ENCODE peak calls at places on chromosomes 16 and 17, in nine cellular contexts. Z is GM10248, O is Calu3, D is neural progenitor cell, T is body of pancreas, R is bronchial epithelial cell, F is left ventricle myocardium inferior, W is A549, I is AG09319. V is an unnamed sample.

GRCh38 chr16:49356728-49357488 is 16.7 kb upstream of the C16orf78 start:
- DNase-seq in O (no peak), Z (no peak), W (no peak), D (no peak), T (no peak), I (no peak), F (no peak), R (no peak), V (peak)

GRCh38 chr17:76865174-76865573 is 3.0 kb upstream of the MGAT5B start:
- DNase-seq in W (no peak), Z (no peak), I (no peak), F (no peak), T (no peak), D (no peak), R (no peak), O (no peak), V (no peak)

GRCh38 chr16:58510776-58511628 is 4.3 kb upstream of the SETD6 start:
- DNase-seq in F (no peak), R (no peak), O (no peak), W (no peak), Z (no peak), I (no peak), T (no peak), D (no peak), V (no peak)

GRCh38 chr17:39617446-39618251 is 9.1 kb upstream of the PPP1R1B start:
- DNase-seq in D (peak), R (peak), F (peak), Z (no peak), W (peak), O (peak), I (peak), T (peak), V (no peak)

GRCh38 chr17:38464251-38464722 is 36.0 kb downstream of the ARHGAP23 start:
- DNase-seq in F (peak), Z (peak), R (no peak), D (no peak), O (no peak), W (peak), I (no peak), T (no peak), V (peak)

GRCh38 chr16:10501016-10501607 is 79.3 kb downstream of the EMP2 start:
- DNase-seq in I (no peak), W (no peak), R (no peak), F (no peak), T (no peak), Z (no peak), D (no peak), O (no peak), V (no peak)

GRCh38 chr17:80529104-80529903 is 15.3 kb upstream of the RPTOR start:
- DNase-seq in D (no peak), F (no peak), Z (no peak), I (no peak), O (no peak), T (no peak), W (no peak), R (no peak), V (no peak)

GRCh38 chr16:73025111-73025505 is 22.8 kb downstream of the ZFHX3 start:
- DNase-seq in I (no peak), Z (no peak), O (no peak), R (no peak), T (no peak), W (no peak), F (peak), D (no peak), V (no peak)

GRCh38 chr17:12222392-12222791 is 201.7 kb downstream of the MAP2K4 start:
- DNase-seq in T (no peak), F (no peak), R (no peak), O (no peak), I (no peak), D (no peak), Z (no peak), W (no peak), V (no peak)

GRCh38 chr17:21357696-21358095 is 18.5 kb upstream of the KCNJ12 start:
- DNase-seq in O (no peak), I (no peak), W (no peak), T (no peak), F (no peak), D (no peak), R (no peak), Z (no peak), V (peak)

GRCh38 chr17:4610656-4611055 is 26.3 kb downstream of the SMTNL2 start:
- DNase-seq in D (no peak), O (no peak), R (no peak), Z (no peak), T (no peak), I (no peak), W (no peak), F (no peak), V (no peak)

GRCh38 chr17:65762973-65763372 is 201.5 kb upstream of the AXIN2 start:
- DNase-seq in D (no peak), Z (no peak), T (no peak), W (no peak), I (no peak), R (no peak), O (no peak), F (no peak), V (no peak)

GRCh38 chr17:58513913-58514794 is at the start of gene MTMR4:
- DNase-seq in F (peak), Z (peak), D (peak), I (no peak), O (peak), T (peak), R (peak), W (peak), V (peak)

GRCh38 chr17:57834146-57834741 is 15.6 kb downstream of the MRPS23 start:
- DNase-seq in R (peak), Z (no peak), I (no peak), D (peak), W (no peak), F (peak), T (peak), O (no peak), V (no peak)

GRCh38 chr16:52799149-52799548 is 252.2 kb upstream of the TOX3 start:
- DNase-seq in D (no peak), I (no peak), R (no peak), T (no peak), W (no peak), Z (no peak), O (no peak), F (no peak), V (no peak)

GRCh38 chr17:77958716-77959215 is 263 bp downstream of the TNRC6C start:
- DNase-seq in O (no peak), F (no peak), I (no peak), Z (no peak), R (no peak), W (no peak), D (no peak), T (peak), V (peak)

GRCh38 chr17:77959216-77959925 is 868 bp downstream of the TNRC6C start:
- DNase-seq in F (no peak), I (no peak), O (peak), D (peak), R (peak), T (peak), Z (peak), W (no peak), V (peak)

GRCh38 chr17:77957215-77957868 is 1.2 kb upstream of the TNRC6C start:
- DNase-seq in I (no peak), W (peak), T (no peak), D (peak), F (no peak), O (no peak), Z (peak), R (no peak), V (no peak)

GRCh38 chr17:77959926-77960521 is 1.5 kb downstream of the TNRC6C start:
- DNase-seq in T (no peak), Z (no peak), I (no peak), R (no peak), O (no peak), F (no peak), W (no peak), D (peak), V (no peak)

DNA sequence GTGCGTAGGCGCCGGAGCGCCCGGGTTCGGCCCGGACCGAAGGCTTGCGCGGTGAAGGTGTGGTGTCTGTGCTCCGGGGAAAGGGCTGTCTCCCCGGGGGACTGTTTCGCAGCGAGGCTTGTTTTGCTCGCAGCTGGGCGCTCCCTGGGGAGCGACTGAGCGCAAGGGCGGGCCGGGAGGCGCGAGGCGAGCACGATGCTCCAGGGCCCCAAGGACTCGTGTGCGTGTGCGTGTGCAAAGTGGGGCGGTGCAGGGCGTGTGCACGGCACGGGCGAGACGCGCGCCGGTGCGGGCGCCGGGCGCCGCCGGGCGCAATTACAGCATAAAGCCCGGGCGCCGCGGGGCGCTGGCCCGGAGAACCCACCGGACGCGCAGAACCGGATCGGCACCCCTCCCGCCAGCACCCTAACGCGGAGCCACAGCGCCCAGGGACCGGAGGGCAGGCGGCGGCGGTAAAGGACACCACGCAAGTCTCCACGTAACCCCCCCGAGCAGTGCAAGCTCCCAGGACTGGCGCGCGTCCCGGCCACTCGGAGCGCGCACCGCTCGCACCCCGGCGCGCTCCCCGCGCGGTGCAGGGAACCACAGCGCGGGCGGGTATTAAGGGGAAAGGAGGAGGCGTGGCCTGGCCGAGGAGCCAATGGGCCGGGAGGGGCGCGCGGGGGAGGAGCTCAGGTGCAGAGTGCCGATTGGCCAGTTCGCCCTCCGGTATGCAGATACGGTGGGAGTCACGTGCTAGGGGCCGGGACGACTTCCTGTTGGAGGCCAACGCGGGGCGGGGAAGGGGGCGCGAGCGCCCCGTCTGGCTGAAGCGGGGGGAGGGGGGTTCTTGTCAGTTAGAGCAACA is at the start of gene TNRC6C:
- DNase-seq in O (peak), W (peak), R (peak), T (peak), D (peak), I (peak), F (peak), Z (peak), V (peak)
- TF ChIP-seq CTCF in O (no peak), W (peak), R (no peak), T (peak), D (peak), I (no peak), F (peak), Z (no peak), V (peak)

DNA sequence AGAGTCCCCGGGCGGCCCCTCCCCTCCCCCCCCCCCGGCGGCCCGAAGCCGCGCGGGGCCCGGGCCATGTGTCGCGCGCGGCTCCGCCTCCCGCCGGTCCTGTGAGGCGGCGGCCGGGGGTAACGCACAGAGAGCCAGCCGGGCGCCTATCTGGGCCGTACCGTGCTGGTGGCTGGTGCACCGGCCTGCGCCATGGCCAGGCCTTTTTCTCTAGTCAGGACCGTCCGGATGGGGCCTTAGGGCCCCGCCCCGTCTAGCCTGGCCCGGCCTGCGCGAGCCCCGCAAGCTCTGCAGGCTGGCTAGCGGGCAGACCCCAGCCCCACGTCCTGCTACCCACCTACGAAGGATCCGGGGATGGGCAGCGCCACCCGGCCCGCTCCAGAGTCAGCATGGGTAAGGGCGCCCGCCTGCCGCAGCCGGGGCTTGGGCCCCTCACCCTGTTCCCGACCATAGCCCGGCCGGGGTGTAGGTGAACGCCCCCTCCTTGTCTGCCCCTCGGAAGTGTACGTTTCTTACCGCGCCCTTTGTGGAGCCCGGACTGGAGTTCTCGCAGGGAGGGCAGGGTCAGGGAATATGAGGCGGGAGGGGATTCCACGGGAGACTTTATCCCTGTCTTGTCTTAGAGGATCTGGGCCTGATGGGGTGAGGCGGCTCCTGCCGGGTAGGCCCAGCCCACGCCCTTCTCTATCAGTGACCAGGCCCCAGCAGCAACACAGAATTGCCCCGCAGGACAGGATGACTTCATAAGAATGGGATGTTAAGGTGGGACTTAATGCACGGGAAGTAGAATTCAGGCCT is at the start of gene CENPT:
- DNase-seq in I (no peak), D (peak), Z (peak), F (peak), O (peak), T (peak), R (peak), W (peak), V (peak)
- TF ChIP-seq CTCF in I (no peak), D (no peak), Z (no peak), F (no peak), O (no peak), T (no peak), R (no peak), W (no peak), V (no peak)

GRCh38 chr17:6547336-6547735 is 9.0 kb downstream of the PITPNM3 start:
- DNase-seq in Z (no peak), I (no peak), D (no peak), T (no peak), R (no peak), W (no peak), F (no peak), O (no peak), V (no peak)
- TF ChIP-seq CTCF in Z (no peak), I (no peak), D (no peak), T (no peak), R (no peak), W (no peak), F (no peak), O (no peak), V (no peak)

GRCh38 chr16:30358990-30359870 is 4.1 kb upstream of the CD2BP2 start:
- DNase-seq in R (no peak), T (no peak), I (no peak), W (no peak), F (no peak), D (no peak), O (no peak), Z (no peak), V (no peak)
- TF ChIP-seq CTCF in R (no peak), T (no peak), I (no peak), W (no peak), F (no peak), D (no peak), O (no peak), Z (no peak), V (no peak)

DNA sequence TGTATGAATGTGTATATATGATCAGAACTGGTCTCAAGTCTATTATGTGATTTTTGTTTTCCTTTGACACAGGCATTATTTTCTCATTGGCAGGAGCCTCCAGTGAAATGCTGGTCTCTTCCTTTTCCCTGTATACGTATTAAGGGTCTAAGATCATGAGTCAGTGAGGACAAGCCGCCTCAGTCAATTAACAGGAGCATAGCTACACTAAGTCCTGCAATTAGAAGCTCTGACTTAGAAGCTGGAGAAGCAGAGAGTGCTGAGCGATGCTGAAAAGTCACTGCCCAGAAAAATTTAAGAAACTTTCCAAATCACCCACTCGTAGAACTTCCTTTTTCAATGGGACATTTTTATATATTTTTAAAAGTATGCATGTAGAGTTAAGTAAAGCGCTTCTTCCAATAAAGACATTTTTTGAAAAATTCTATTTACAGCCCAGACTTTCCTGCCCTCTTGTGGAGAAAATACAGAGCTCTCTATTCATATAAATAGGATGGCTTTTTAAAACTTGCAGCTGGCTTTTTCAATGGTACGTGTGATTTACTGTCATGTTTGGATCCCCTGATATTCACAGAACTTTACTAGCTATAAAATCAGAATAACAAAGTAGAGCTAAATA is 70.1 kb upstream of the PSMD7 start:
- DNase-seq in D (peak), W (peak), R (no peak), T (no peak), I (no peak), Z (no peak), F (no peak), O (no peak), V (no peak)
- TF ChIP-seq CTCF in D (peak), W (peak), R (peak), T (peak), I (peak), Z (peak), F (peak), O (no peak), V (peak)

GRCh38 chr16:77037696-77038347 is 153.2 kb upstream of the MON1B start:
- DNase-seq in F (no peak), R (no peak), O (no peak), T (no peak), W (no peak), D (no peak), I (no peak), Z (no peak), V (no peak)

GRCh38 chr16:77041468-77041867 is 149.5 kb upstream of the MON1B start:
- DNase-seq in R (no peak), W (no peak), T (no peak), D (no peak), F (no peak), O (no peak), Z (no peak), I (no peak), V (no peak)

GRCh38 chr16:77043076-77043475 is 147.9 kb upstream of the MON1B start:
- DNase-seq in I (peak), D (peak), W (peak), T (peak), R (peak), O (peak), Z (no peak), F (no peak), V (no peak)
- TF ChIP-seq CTCF in I (peak), D (peak), W (peak), T (peak), R (peak), O (peak), Z (peak), F (peak), V (peak)

V was measured in glutamatergic neuron.